ENCODE peak calls at places on chromosome 12, in seven cellular contexts. W is cardiac fibroblast; Q is activated CD8-positive, alpha-beta T cell treated with anti-CD3 and anti-CD28 coated beads for 36 hours; C is tibial nerve; S is fibroblast of pulmonary artery; H is PC-3; Z is mesothelial cell of epicardium. B is an unnamed sample.

GRCh38 chr12:93802698-93803097 is 125.5 kb downstream of the CRADD start:
- DNase-seq in W (peak), Q (no peak), C (no peak), S (peak), H (no peak), Z (no peak), B (no peak)

GRCh38 chr12:130286741-130287140 is 50.9 kb upstream of the PIWIL1 start:
- DNase-seq in W (no peak), Q (no peak), C (no peak), S (no peak), H (no peak), Z (no peak), B (no peak)

GRCh38 chr12:24894869-24895268 is 54.0 kb downstream of the BCAT1 start:
- DNase-seq in W (no peak), Q (no peak), C (no peak), S (peak), H (no peak), Z (no peak), B (no peak)

GRCh38 chr12:28936711-28937110 is 212.4 kb upstream of the FAR2 start:
- DNase-seq in W (no peak), Q (no peak), C (no peak), S (no peak), H (no peak), Z (no peak), B (no peak)

GRCh38 chr12:28242888-28243633 is 52.8 kb downstream of the CCDC91 start:
- DNase-seq in W (peak), Q (no peak), C (no peak), S (peak), H (peak), Z (no peak), B (no peak)

GRCh38 chr12:32918890-32919791 is 22.6 kb upstream of the PKP2 start:
- DNase-seq in W (peak), Q (peak), C (no peak), S (peak), H (peak), Z (no peak), B (no peak)

GRCh38 chr12:70185301-70185700 is 57.9 kb upstream of the CNOT2 start:
- DNase-seq in W (no peak), Q (no peak), C (no peak), S (no peak), H (peak), Z (no peak), B (no peak)

GRCh38 chr12:30466093-30466492 is 229.6 kb downstream of the IPO8 start:
- DNase-seq in W (no peak), Q (no peak), C (no peak), S (no peak), H (no peak), Z (no peak), B (no peak)

GRCh38 chr12:21989819-21990412 is 48.7 kb upstream of the ABCC9 start:
- DNase-seq in W (peak), Q (no peak), C (peak), S (peak), H (peak), Z (no peak), B (no peak)

GRCh38 chr12:53461059-53461458 is 9.2 kb downstream of the PCBP2 start:
- DNase-seq in W (no peak), Q (no peak), C (no peak), S (no peak), H (no peak), Z (no peak), B (no peak)

GRCh38 chr12:54385251-54385914 is 850 bp upstream of the ZNF385A start:
- DNase-seq in W (no peak), Q (no peak), C (no peak), S (no peak), H (no peak), Z (no peak), B (no peak)

GRCh38 chr12:131946757-131947156 is 3.0 kb upstream of the EP400 start:
- DNase-seq in W (no peak), Q (no peak), C (no peak), S (no peak), H (no peak), Z (peak), B (no peak)

GRCh38 chr12:2877047-2877958 is at the start of the genes FOXM1 and RHNO1:
- DNase-seq in W (peak), Q (peak), C (peak), S (peak), H (peak), Z (peak), B (peak)

GRCh38 chr12:63420206-63420644 is 248.1 kb downstream of the DPY19L2 start:
- DNase-seq in W (peak), Q (peak), C (no peak), S (peak), H (peak), Z (no peak), B (peak)

GRCh38 chr12:14290951-14291350 is 74.5 kb upstream of the ATF7IP start:
- DNase-seq in W (no peak), Q (no peak), C (no peak), S (no peak), H (no peak), Z (no peak), B (no peak)

GRCh38 chr12:116624516-116624915 is 65.3 kb downstream of the MAP1LC3B2 start:
- DNase-seq in W (no peak), Q (no peak), C (no peak), S (no peak), H (no peak), Z (no peak), B (no peak)

GRCh38 chr12:27552886-27553560 is 29.0 kb downstream of the PPFIBP1 start:
- DNase-seq in W (no peak), Q (no peak), C (no peak), S (no peak), H (no peak), Z (no peak), B (peak)

GRCh38 chr12:76085159-76085868 is 829 bp upstream of the NAP1L1 start:
- DNase-seq in W (peak), Q (peak), C (no peak), S (peak), H (no peak), Z (no peak), B (no peak)

GRCh38 chr12:51744235-51744634 is 104.3 kb downstream of the FIGNL2 start:
- DNase-seq in W (no peak), Q (no peak), C (no peak), S (no peak), H (no peak), Z (no peak), B (no peak)

GRCh38 chr12:56469007-56469930 is 891 bp downstream of the SPRYD4 start:
- DNase-seq in W (no peak), Q (peak), C (no peak), S (no peak), H (peak), Z (no peak), B (no peak)

GRCh38 chr12:113853491-113853890 is 112.6 kb downstream of the RBM19 start:
- DNase-seq in W (no peak), Q (no peak), C (no peak), S (no peak), H (no peak), Z (no peak), B (no peak)

GRCh38 chr12:113852695-113853490 is 113.2 kb downstream of the RBM19 start:
- DNase-seq in W (no peak), Q (no peak), C (no peak), S (no peak), H (no peak), Z (no peak), B (no peak)

GRCh38 chr12:113855998-113856397 is 110.1 kb downstream of the RBM19 start:
- DNase-seq in W (no peak), Q (no peak), C (no peak), S (no peak), H (no peak), Z (no peak), B (no peak)

GRCh38 chr12:113852273-113852672 is 113.9 kb downstream of the RBM19 start:
- DNase-seq in W (no peak), Q (no peak), C (no peak), S (no peak), H (no peak), Z (no peak), B (no peak)

GRCh38 chr12:113854385-113855136 is 111.6 kb downstream of the RBM19 start:
- DNase-seq in W (no peak), Q (no peak), C (no peak), S (no peak), H (no peak), Z (no peak), B (peak)
- TF ChIP-seq CTCF in W (no peak), Q (no peak), C (no peak), S (no peak), H (no peak), Z (no peak), B (no peak)

DNA sequence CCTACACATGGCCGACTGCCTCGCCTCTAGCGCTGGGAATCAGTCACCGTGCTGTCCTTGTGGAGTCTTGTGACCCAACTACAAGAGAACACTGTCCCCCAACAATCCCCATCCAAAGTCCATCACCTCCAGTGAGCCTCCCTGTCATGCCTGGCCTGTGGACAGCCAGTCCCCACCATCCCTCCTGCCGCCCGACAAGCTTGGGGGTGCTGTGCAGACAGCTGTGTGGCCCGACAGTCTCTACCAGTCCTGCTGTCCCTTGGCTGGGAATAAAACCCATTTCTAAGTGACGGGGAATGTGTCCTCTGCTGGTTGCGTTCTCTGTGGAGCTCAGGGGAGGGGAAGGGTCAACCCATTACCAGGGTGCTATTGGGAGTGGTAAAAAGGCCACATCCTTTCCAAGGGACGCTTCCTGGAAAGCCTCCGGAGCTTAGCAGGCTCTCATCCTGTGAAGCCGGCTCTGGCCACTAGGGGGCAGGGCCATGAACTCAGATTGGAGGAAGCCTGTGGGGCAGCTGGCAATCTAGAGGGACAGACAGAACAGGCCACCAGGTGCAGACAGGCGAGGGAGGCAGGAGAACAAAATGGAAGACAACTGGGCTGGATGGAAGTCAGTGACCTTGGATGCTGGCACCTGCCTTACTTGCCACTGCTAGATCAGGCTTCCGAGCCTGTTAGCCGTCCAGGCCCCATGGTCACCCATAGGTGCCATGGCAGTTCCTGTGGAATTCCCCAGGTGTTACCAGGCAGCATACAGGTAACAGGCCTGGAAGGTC is 12.0 kb upstream of the BLTP3B start:
- DNase-seq in W (peak), Q (peak), C (peak), S (peak), H (peak), Z (peak), B (peak)
- TF ChIP-seq CTCF in W (peak), Q (peak), C (peak), S (peak), H (peak), Z (peak), B (peak)

GRCh38 chr12:124740691-124741137 is 123.0 kb downstream of the SCARB1 start:
- DNase-seq in W (peak), Q (peak), C (no peak), S (peak), H (peak), Z (no peak), B (no peak)
- TF ChIP-seq CTCF in W (no peak), Q (no peak), C (no peak), S (no peak), H (peak), Z (no peak), B (no peak)

GRCh38 chr12:47547077-47547476 is 158.8 kb downstream of the RPAP3 start:
- DNase-seq in W (peak), Q (no peak), C (no peak), S (peak), H (peak), Z (no peak), B (no peak)
- TF ChIP-seq CTCF in W (peak), Q (peak), C (no peak), S (peak), H (peak), Z (no peak), B (peak)

B was measured in neural crest cell.